ENCODE peak calls at places on chromosome 21, in six cellular contexts. N is pancreas; R is lung; G is stomach; A is naive thymus-derived CD4-positive, alpha-beta T cell; Z is adrenal gland. S is an unnamed sample. For H3K4me1 and H3K36me3, the result is how much of the 10 kb centered on the place peaks cover.

GRCh38 chr21:41784456-41785102 is 17.7 kb upstream of the RIPK4 start:
- DNase-seq in Z (no peak), A (no peak), R (no peak), N (no peak), G (peak), S (no peak)

GRCh38 chr21:42391297-42391696 is 4.6 kb downstream of the TMPRSS3 start:
- DNase-seq in G (no peak), N (no peak), A (no peak), R (no peak), Z (no peak), S (no peak)

GRCh38 chr21:44494418-44494817 is 39.1 kb downstream of the LRRC3 start:
- DNase-seq in Z (no peak), G (no peak), R (no peak), A (no peak), N (no peak), S (no peak)

GRCh38 chr21:37358392-37358791 is 8.2 kb upstream of the DYRK1A start:
- DNase-seq in R (no peak), N (no peak), G (no peak), A (no peak), Z (no peak), S (no peak)

GRCh38 chr21:42012763-42013329 is 2.7 kb upstream of the ZBTB21 start:
- DNase-seq in R (no peak), A (no peak), N (no peak), G (no peak), Z (no peak), S (no peak)

GRCh38 chr21:21109736-21110135 is 111.5 kb downstream of the NCAM2 start:
- DNase-seq in A (no peak), Z (no peak), G (no peak), N (no peak), R (no peak), S (no peak)

GRCh38 chr21:31752352-31752751 is 20.4 kb upstream of the SCAF4 start:
- DNase-seq in Z (no peak), A (no peak), N (no peak), R (no peak), G (no peak), S (no peak)

GRCh38 chr21:31885146-31885545 is 12.3 kb downstream of the HUNK start:
- DNase-seq in R (no peak), N (no peak), A (no peak), G (no peak), Z (no peak), S (no peak)

GRCh38 chr21:32410916-32411315 is 1.6 kb upstream of the EVA1C start:
- DNase-seq in Z (no peak), N (no peak), G (peak), R (no peak), A (no peak), S (no peak)

GRCh38 chr21:37904879-37905278 is 11.4 kb downstream of the KCNJ6 start:
- DNase-seq in G (no peak), N (no peak), R (no peak), A (no peak), Z (no peak), S (no peak)

GRCh38 chr21:42234026-42234425 is 15.1 kb downstream of the ABCG1 start:
- DNase-seq in N (no peak), Z (no peak), A (no peak), R (no peak), G (no peak), S (no peak)

GRCh38 chr21:41923641-41924342 is 30.0 kb downstream of the C2CD2 start:
- DNase-seq in R (no peak), A (no peak), Z (peak), G (no peak), N (no peak), S (peak)

GRCh38 chr21:42315296-42315891 is at the start of gene TFF3:
- DNase-seq in G (peak), Z (no peak), N (peak), A (no peak), R (no peak), S (no peak)

GRCh38 chr21:37855568-37856391 is 60.5 kb downstream of the KCNJ6 start:
- DNase-seq in A (no peak), R (no peak), N (no peak), G (no peak), Z (no peak), S (no peak)

GRCh38 chr21:43347461-43347860 is 79.5 kb downstream of the SIK1 start:
- DNase-seq in R (no peak), Z (no peak), N (no peak), A (no peak), G (no peak), S (no peak)

GRCh38 chr21:42864812-42865211 is 14.5 kb downstream of the WDR4 start:
- DNase-seq in N (no peak), R (no peak), G (no peak), A (no peak), Z (no peak), S (no peak)

GRCh38 chr21:42321845-42322244 is 6.6 kb upstream of the TFF3 start:
- DNase-seq in A (no peak), N (no peak), Z (no peak), R (no peak), G (no peak), S (no peak)

GRCh38 chr21:34941162-34941561 is 107.9 kb downstream of the RUNX1 start:
- DNase-seq in Z (no peak), A (no peak), N (no peak), R (no peak), G (no peak), S (no peak)

GRCh38 chr21:41933259-41934079 is 20.3 kb downstream of the C2CD2 start:
- DNase-seq in Z (peak), N (no peak), G (no peak), R (no peak), A (no peak), S (no peak)

GRCh38 chr21:46545363-46545762 is 59.5 kb downstream of the S100B start:
- DNase-seq in A (no peak), G (peak), R (no peak), Z (no peak), N (no peak), S (no peak)

GRCh38 chr21:40020651-40021050 is 153.4 kb downstream of the PCP4 start:
- DNase-seq in N (no peak), Z (no peak), R (no peak), A (no peak), G (no peak), S (no peak)

GRCh38 chr21:42423197-42423675 is 19.5 kb downstream of the UBASH3A start:
- DNase-seq in A (no peak), Z (no peak), N (no peak), R (no peak), G (no peak), S (no peak)

GRCh38 chr21:28669978-28670377 is 322.7 kb downstream of the LTN1 start:
- DNase-seq in Z (no peak), G (no peak), R (no peak), N (no peak), A (no peak), S (no peak)

GRCh38 chr21:29335720-29336119 is 37.0 kb downstream of the BACH1 start:
- DNase-seq in A (no peak), R (no peak), G (no peak), N (no peak), Z (no peak), S (no peak)

GRCh38 chr21:35179990-35180557 is 131.0 kb upstream of the RUNX1 start:
- DNase-seq in G (no peak), Z (no peak), A (no peak), R (no peak), N (no peak), S (no peak)

GRCh38 chr21:19540287-19540686 is 1136.7 kb upstream of the TMPRSS15 start:
- DNase-seq in Z (no peak), A (no peak), N (no peak), R (no peak), G (no peak), S (no peak)

GRCh38 chr21:42161957-42162681 is 56.8 kb upstream of the ABCG1 start:
- DNase-seq in R (no peak), A (no peak), G (no peak), N (no peak), Z (no peak), S (no peak)

GRCh38 chr21:41247561-41247968 is 69.0 kb upstream of the FAM3B start:
- DNase-seq in A (no peak), N (peak), G (peak), R (peak), Z (peak), S (no peak)

GRCh38 chr21:38181101-38181500 is 75.7 kb upstream of the KCNJ15 start:
- DNase-seq in Z (no peak), A (no peak), N (no peak), G (no peak), R (no peak), S (no peak)

GRCh38 chr21:37800496-37801061 is 115.7 kb downstream of the KCNJ6 start:
- DNase-seq in N (no peak), G (no peak), Z (no peak), A (no peak), R (no peak), S (no peak)

GRCh38 chr21:41367598-41368360 is 6.0 kb downstream of the MX2 start:
- DNase-seq in A (no peak), G (no peak), Z (no peak), R (no peak), N (no peak), S (no peak)

GRCh38 chr21:44423312-44423821 is 31.9 kb upstream of the LRRC3 start:
- DNase-seq in N (peak), Z (peak), A (no peak), G (no peak), R (no peak), S (no peak)

GRCh38 chr21:38623552-38623951 is 125.3 kb upstream of the ERG start:
- DNase-seq in G (no peak), R (no peak), Z (no peak), N (no peak), A (no peak), S (no peak)

GRCh38 chr21:43911015-43911934 is 46.3 kb downstream of the AGPAT3 start:
- DNase-seq in G (no peak), Z (no peak), N (no peak), R (peak), A (no peak), S (no peak)

GRCh38 chr21:39004776-39005605 is 178.3 kb downstream of the PSMG1 start:
- DNase-seq in R (no peak), Z (peak), G (peak), N (no peak), A (no peak), S (peak)

GRCh38 chr21:15543473-15543872 is 186.3 kb upstream of the USP25 start:
- DNase-seq in A (no peak), G (no peak), N (no peak), R (no peak), Z (no peak), S (no peak)

GRCh38 chr21:16193758-16194606 is 464.2 kb downstream of the USP25 start:
- DNase-seq in N (peak), Z (peak), R (peak), A (no peak), G (peak), S (peak)

GRCh38 chr21:31670065-31670464 is 10.6 kb downstream of the SOD1 start:
- DNase-seq in G (no peak), N (no peak), R (no peak), A (no peak), Z (peak), S (no peak)

GRCh38 chr21:42182713-42183371 is 36.1 kb upstream of the ABCG1 start:
- DNase-seq in G (no peak), A (no peak), N (no peak), R (peak), Z (no peak), S (no peak)

GRCh38 chr21:15444118-15444960 is 285.4 kb upstream of the USP25 start:
- DNase-seq in R (no peak), N (no peak), Z (peak), G (no peak), A (no peak), S (no peak)

DNA sequence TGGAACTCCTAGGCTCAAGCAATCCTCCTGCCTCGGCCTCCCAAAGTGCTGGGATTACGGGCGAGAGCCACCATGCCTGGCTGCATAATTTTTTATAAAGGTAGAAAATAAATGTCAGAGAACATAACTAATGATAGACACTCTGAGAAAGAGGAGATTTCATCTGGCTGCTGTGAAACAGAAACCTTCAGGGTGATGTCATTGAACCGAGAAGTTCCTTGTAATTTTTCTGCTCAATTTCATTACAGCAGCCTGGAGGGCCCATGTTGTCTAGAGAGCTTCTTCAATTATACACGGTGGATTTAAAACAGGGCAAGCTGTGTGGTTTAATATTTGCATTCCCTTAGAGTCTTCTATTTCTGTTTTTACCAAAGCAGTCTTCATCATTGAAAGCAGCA is 64.3 kb upstream of the MORC3 start:
- DNase-seq in G (no peak), R (no peak), N (no peak), A (no peak), Z (no peak), S (no peak)
- H3K4me1 ChIP-seq in G (under half), R (under half), N (under half), A (under half), Z (under half), S (under half)

GRCh38 chr21:45499201-45499750 is 43.0 kb downstream of the SLC19A1 start:
- DNase-seq in N (peak), G (no peak), A (no peak), R (no peak), Z (no peak), S (peak)

GRCh38 chr21:45497846-45498645 is 44.2 kb downstream of the SLC19A1 start:
- DNase-seq in Z (no peak), G (no peak), A (no peak), N (peak), R (no peak), S (peak)

GRCh38 chr21:45498646-45499000 is 43.6 kb downstream of the SLC19A1 start:
- DNase-seq in R (no peak), N (peak), G (no peak), A (no peak), Z (no peak), S (peak)

GRCh38 chr21:45502006-45502345 is 40.3 kb downstream of the SLC19A1 start:
- DNase-seq in G (no peak), Z (no peak), A (no peak), R (no peak), N (peak), S (peak)

DNA sequence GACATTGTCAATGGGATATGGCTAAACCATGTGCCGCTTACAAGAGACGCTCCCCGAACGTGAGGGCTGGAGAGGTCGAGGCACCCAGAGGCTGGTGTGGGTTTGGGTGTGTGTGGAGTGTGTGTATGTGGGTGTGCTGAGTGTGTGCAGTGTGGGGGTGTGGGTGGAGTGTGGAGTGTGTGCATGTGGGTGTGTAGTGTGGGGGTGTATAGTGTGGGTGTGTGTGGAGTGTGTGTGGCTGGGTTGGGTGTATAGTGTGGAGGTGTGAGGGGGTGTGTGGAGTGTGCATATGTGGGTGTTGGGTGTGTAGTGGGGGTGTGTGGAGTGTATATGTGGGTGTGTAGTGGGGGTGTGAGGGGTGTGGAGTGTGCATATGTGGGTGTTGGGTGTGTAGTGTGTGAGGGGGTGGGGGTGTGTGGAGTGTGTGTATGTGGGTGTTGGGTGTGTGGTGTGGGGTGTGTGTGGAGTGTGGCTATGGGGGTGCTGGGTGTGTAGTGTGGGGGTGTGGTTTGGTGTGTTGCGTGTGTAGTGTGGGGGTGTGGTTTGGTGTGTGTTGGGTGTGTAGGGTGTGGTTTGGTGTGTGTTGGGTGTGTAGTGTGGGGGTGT is 42.2 kb downstream of the SLC19A1 start:
- DNase-seq in R (no peak), A (no peak), N (peak), G (no peak), Z (no peak), S (no peak)
- H3K36me3 ChIP-seq in R (under half), A (under half), N (under half), G (under half), Z (under half), S (under half)

GRCh38 chr21:27024971-27025370 is 58.1 kb upstream of the ADAMTS5 start:
- DNase-seq in Z (no peak), G (no peak), R (no peak), N (no peak), A (no peak), S (no peak)

GRCh38 chr21:27024316-27024715 is 57.4 kb upstream of the ADAMTS5 start:
- DNase-seq in Z (no peak), A (no peak), N (no peak), G (no peak), R (no peak), S (no peak)

GRCh38 chr21:27023186-27023585 is 56.3 kb upstream of the ADAMTS5 start:
- DNase-seq in A (no peak), G (no peak), R (no peak), N (no peak), Z (no peak), S (no peak)

GRCh38 chr21:27021801-27022200 is 54.9 kb upstream of the ADAMTS5 start:
- DNase-seq in A (no peak), R (no peak), Z (no peak), G (no peak), N (no peak), S (no peak)

DNA sequence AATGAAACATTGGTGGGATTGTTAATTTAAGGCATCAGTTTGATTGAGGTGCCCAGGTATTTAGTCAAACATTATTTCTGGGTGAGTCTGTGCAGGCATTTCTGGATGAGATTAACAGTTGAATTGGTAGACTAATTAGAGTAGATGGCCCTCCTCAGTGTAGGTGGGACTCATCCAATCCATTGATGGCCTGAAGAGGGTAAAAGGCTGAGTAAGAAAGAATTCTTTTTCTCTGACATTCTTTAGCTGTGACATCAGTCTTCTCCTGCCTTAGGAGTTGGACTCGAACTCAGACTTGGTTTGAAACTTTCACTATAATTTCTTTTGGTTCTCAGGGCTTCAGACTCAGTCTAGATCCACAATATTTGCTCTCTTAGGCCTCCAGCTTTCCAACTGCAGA is 59.6 kb upstream of the ADAMTS5 start:
- DNase-seq in G (no peak), A (no peak), R (no peak), N (no peak), Z (no peak), S (no peak)
- H3K27ac ChIP-seq in G (no peak), A (no peak), R (no peak), N (no peak), Z (no peak), S (no peak)

DNA sequence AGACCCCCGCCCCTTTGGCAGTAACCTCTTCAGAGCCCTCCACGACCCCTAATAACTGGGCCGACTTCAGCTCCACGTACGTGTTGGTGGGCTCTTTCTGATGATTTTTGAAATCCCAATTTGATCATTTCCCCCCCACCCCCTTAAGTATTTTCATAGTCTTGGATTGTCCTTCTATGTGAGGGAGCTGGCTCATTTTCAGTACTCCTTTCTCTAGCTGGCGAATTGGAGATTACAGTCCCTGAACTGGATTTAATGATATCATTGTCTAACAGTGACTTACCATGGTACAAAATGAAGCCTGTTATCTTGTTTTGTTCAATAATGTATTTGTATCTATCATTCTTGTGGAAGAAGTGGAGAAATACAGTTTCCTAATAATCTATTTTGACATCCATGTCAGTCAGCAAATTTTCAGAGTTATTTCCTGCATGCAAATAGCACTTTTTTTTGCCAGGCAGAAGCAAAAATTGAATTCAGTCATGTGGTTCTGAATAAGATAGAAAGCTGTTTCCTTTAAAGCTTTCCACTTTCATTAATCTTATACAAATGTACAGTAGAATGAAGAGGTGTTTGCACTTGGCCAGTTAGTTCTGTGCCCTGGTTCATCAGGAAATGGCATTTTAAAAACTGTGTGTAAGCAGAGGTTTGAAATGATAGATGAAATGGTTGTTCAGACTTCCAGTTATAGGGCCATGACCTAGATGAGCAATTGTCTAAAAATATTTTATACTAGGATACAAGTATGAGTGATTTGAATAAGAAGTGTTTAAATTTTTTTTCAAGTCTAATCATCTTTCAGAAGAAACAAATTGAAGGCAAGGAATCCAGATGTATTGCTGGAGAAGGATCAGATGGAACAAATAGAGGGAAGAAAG is 104.2 kb downstream of the ATP5PO start:
- DNase-seq in G (no peak), Z (no peak), A (no peak), R (no peak), N (no peak), S (no peak)
- H3K4me1 ChIP-seq in G (under half), Z (under half), A (under half), R (under half), N (under half), S (under half)

DNA sequence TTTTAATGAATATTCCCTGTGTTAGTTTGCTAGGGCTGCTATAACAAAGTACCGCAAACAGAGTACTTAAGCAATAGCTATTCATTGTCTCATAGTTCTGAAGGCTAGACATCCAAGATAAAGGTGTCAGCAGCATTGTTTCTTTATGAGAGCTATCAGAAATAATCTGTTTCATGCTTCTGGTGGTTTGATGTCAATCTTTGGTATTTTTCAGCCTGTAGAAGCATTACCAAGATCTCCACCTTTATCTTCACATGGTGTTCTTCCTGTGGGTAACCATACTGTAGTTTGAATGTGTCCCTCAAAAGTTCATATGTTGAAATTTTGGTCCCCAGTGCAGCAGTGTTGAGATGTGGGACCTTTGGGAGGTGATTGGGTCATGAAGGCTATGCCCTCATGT is 7.4 kb downstream of the RBM11 start:
- DNase-seq in G (no peak), A (no peak), N (no peak), R (no peak), Z (no peak), S (no peak)
- H3K36me3 ChIP-seq in G (under half), A (under half), N (under half), R (under half), Z (under half), S (under half)

S was measured in uterus.